ENCODE peak calls at places on chromosomes 5 and 9, in six cellular contexts. Z, E, B, D, A and G are unnamed samples.

GRCh38 chr9:108787664-108788048 is 68.1 kb downstream of the ACTL7B start:
- DNase-seq in D (no peak), B (no peak), A (no peak), E (no peak), Z (no peak), G (no peak)

GRCh38 chr5:81842795-81843377 is 92.0 kb upstream of the SSBP2 start:
- DNase-seq in Z (no peak), E (no peak), D (no peak), A (no peak), B (no peak), G (no peak)

GRCh38 chr5:9775339-9775738 is 145.2 kb upstream of the TAS2R1 start:
- DNase-seq in B (no peak), Z (no peak), D (no peak), A (no peak), E (no peak), G (no peak)

GRCh38 chr5:2519153-2519552 is 232.3 kb downstream of the IRX2 start:
- DNase-seq in B (no peak), E (no peak), D (no peak), Z (no peak), A (no peak), G (no peak)

GRCh38 chr9:96031366-96031824 is 155.9 kb downstream of the ERCC6L2 start:
- DNase-seq in D (no peak), A (peak), E (peak), B (no peak), Z (peak), G (no peak)

GRCh38 chr5:123066016-123066415 is 23.0 kb upstream of the PRDM6 start:
- DNase-seq in A (no peak), Z (no peak), D (no peak), E (no peak), B (no peak), G (no peak)

GRCh38 chr5:52623291-52623690 is 164.4 kb upstream of the ITGA1 start:
- DNase-seq in Z (no peak), E (no peak), A (no peak), D (no peak), B (no peak), G (no peak)

GRCh38 chr9:89770779-89771178 is 166.0 kb downstream of the GADD45G start:
- DNase-seq in B (no peak), A (no peak), E (no peak), D (no peak), Z (no peak), G (no peak)

GRCh38 chr5:54894957-54895815 is 90.2 kb downstream of the ESM1 start:
- DNase-seq in D (no peak), E (no peak), B (no peak), A (no peak), Z (no peak), G (no peak)

GRCh38 chr5:67163863-67164595 is 32.6 kb downstream of the CD180 start:
- DNase-seq in E (no peak), Z (no peak), D (no peak), A (no peak), B (no peak), G (no peak)

GRCh38 chr5:15757103-15757502 is 257.1 kb downstream of the FBXL7 start:
- DNase-seq in D (no peak), E (no peak), Z (no peak), A (no peak), B (no peak), G (no peak)

GRCh38 chr5:145699846-145700245 is 135.3 kb downstream of the PRELID2 start:
- DNase-seq in Z (no peak), D (no peak), A (no peak), B (no peak), E (no peak), G (no peak)

GRCh38 chr5:30042677-30043076 is 1150.8 kb upstream of the CDH6 start:
- DNase-seq in E (no peak), Z (no peak), D (no peak), B (no peak), A (no peak), G (no peak)

GRCh38 chr5:140827704-140828401 is at the start of gene PCDHA6:
- DNase-seq in A (no peak), E (no peak), Z (no peak), D (no peak), B (no peak), G (no peak)

GRCh38 chr9:79660615-79661014 is 88.8 kb downstream of the TLE4 start:
- DNase-seq in Z (no peak), B (no peak), A (no peak), D (no peak), E (no peak), G (no peak)

GRCh38 chr9:128899566-128900322 is 17.8 kb downstream of the LRRC8A start:
- DNase-seq in A (no peak), Z (no peak), D (no peak), E (no peak), B (no peak), G (no peak)

GRCh38 chr9:35689601-35690446 is at the start of gene TPM2:
- DNase-seq in A (peak), E (peak), B (peak), D (peak), Z (peak), G (no peak)

GRCh38 chr5:126450388-126450787 is 27.2 kb downstream of the GRAMD2B start:
- DNase-seq in D (no peak), Z (no peak), A (no peak), B (no peak), E (no peak), G (no peak)

GRCh38 chr9:27538668-27539067 is 9.1 kb upstream of the MOB3B start:
- DNase-seq in A (no peak), D (no peak), E (no peak), Z (no peak), B (no peak), G (no peak)

GRCh38 chr9:134410078-134410834 is 84.0 kb downstream of the RXRA start:
- DNase-seq in Z (no peak), D (no peak), E (peak), B (no peak), A (no peak), G (no peak)

GRCh38 chr5:137566118-137566541 is 67.0 kb upstream of the SPOCK1 start:
- DNase-seq in A (no peak), E (no peak), B (no peak), Z (no peak), D (no peak), G (no peak)

GRCh38 chr9:2574215-2574614 is 47.4 kb upstream of the VLDLR start:
- DNase-seq in A (no peak), E (no peak), B (no peak), Z (no peak), D (no peak), G (no peak)

GRCh38 chr5:179802950-179803562 is 3.6 kb downstream of the MGAT4B start:
- DNase-seq in Z (no peak), B (no peak), A (no peak), E (no peak), D (no peak), G (no peak)

GRCh38 chr5:149641000-149641576 is 59.8 kb downstream of the ARHGEF37 start:
- DNase-seq in B (peak), Z (peak), E (peak), A (peak), D (no peak), G (peak)

GRCh38 chr5:61933787-61934626 is 372.0 kb upstream of the KIF2A start:
- DNase-seq in Z (peak), A (peak), D (no peak), E (peak), B (no peak), G (no peak)

GRCh38 chr5:13866792-13867191 is 77.7 kb downstream of the DNAH5 start:
- DNase-seq in A (no peak), D (no peak), E (no peak), Z (no peak), B (no peak), G (no peak)

GRCh38 chr5:126066795-126067321 is 356.4 kb upstream of the GRAMD2B start:
- DNase-seq in B (no peak), E (no peak), Z (no peak), A (no peak), D (no peak), G (no peak)

GRCh38 chr5:54570923-54571322 is 53.4 kb downstream of the SNX18 start:
- DNase-seq in Z (peak), E (no peak), D (no peak), B (peak), A (peak), G (no peak)

GRCh38 chr5:87127426-87127825 is 140.3 kb upstream of the RASA1 start:
- DNase-seq in Z (no peak), D (no peak), A (no peak), B (no peak), E (no peak), G (no peak)

GRCh38 chr5:93585753-93586385 is 2.8 kb downstream of the NR2F1 start:
- DNase-seq in E (no peak), B (no peak), D (no peak), A (no peak), Z (no peak), G (no peak)

GRCh38 chr5:134603059-134603458 is 29.6 kb downstream of the SAR1B start:
- DNase-seq in A (no peak), E (no peak), B (no peak), Z (no peak), D (no peak), G (no peak)

GRCh38 chr5:126801992-126802294 is 25.0 kb downstream of the LMNB1 start:
- DNase-seq in B (no peak), A (no peak), D (no peak), Z (no peak), E (no peak), G (no peak)

GRCh38 chr5:104643320-104643719 is 1080.7 kb upstream of the NUDT12 start:
- DNase-seq in A (no peak), B (no peak), E (no peak), D (no peak), Z (no peak), G (no peak)

GRCh38 chr9:89328064-89328463 is 9.8 kb downstream of the SECISBP2 start:
- DNase-seq in D (no peak), E (no peak), Z (no peak), B (no peak), A (no peak), G (no peak)

GRCh38 chr5:61286446-61287132 is 45.5 kb upstream of the ZSWIM6 start:
- DNase-seq in D (no peak), E (no peak), B (no peak), A (no peak), Z (no peak), G (no peak)

GRCh38 chr9:109409998-109410397 is 88.1 kb downstream of the PTPN3 start:
- DNase-seq in A (no peak), B (no peak), Z (no peak), E (no peak), D (no peak), G (no peak)

GRCh38 chr5:16152601-16153568 is 26.7 kb downstream of the MARCHF11 start:
- DNase-seq in Z (no peak), D (no peak), B (no peak), E (no peak), A (no peak), G (no peak)

DNA sequence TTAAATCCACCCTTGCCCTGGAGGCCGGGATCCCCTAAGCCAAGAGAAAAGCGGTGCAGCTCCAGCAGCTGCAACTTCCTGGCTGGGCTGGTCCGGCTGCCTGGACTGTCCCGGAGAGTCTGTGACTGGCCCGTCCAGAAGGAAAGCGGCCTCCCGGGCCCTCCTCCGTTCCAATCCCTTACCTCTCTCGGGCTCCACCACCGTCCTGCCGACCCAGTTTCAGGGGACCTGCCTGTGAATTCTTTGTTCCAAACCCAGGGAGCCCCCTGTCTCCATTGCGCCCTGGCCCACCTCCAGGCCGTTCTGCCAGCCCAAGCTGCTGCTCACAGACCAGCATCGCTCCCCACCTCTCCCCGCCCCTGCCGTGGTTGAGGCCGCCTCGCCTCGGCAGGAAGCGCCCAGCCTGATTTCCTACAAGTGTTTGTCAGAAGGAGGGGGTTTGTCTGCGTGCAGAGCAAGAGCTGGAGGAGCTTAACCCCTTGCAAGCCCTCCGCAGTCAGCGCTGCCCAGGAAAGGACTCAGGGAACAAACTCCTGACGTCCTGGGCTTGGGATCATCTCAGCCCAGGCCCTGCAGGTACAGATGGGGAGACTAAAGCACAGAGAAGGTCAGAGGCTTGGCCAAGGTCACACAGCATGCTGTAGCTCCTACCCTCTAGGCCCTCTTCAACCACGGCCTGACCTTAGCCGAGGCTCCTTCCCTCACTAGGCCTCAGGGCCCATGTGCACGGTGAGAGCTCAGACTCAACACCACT is at the start of gene AKNA:
- DNase-seq in B (peak), A (peak), Z (peak), E (peak), D (no peak), G (peak)
- TF ChIP-seq POLR2A in B (peak), A (peak), Z (peak), E (peak), D (peak), G (peak)

DNA sequence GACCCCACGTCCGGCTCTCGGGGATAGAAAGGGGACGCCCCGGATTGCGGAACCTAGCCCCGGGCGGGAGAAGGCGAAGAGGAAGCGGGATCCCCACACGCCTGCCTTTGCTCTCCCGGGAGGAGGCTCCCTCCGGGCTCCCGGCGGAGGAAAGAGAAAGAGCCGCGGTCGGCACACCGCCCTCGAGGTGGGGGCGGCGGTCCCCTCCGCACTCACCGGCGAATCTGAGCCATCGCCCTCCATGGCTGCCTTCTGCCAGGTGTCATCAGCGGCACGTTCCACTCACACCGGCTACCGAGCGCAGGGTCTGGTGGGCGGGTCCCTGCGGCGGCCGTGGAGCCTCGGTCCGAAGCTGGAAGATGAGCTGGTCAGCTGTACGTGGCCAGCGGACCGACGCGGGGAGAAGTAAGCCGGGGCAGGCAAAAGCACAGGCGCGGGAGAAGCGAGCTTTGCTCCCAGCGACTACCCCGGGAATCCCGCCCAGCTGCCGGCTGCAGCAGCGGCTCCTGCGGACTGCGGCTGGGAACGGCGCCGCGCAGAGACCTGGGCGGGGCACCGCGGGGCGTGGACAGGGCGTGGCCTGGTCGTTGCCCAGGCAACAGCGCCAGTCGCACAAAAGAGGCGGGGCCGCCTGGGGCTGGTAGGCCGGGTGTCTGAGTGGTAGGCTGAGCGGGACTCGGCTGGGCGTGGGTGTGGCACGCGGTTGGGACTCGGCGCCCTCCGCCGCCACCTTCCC is at the start of gene TRIM36:
- DNase-seq in A (peak), Z (peak), B (peak), D (peak), E (peak), G (peak)
- TF ChIP-seq POLR2A in A (peak), Z (peak), B (peak), D (no peak), E (peak), G (peak)

DNA sequence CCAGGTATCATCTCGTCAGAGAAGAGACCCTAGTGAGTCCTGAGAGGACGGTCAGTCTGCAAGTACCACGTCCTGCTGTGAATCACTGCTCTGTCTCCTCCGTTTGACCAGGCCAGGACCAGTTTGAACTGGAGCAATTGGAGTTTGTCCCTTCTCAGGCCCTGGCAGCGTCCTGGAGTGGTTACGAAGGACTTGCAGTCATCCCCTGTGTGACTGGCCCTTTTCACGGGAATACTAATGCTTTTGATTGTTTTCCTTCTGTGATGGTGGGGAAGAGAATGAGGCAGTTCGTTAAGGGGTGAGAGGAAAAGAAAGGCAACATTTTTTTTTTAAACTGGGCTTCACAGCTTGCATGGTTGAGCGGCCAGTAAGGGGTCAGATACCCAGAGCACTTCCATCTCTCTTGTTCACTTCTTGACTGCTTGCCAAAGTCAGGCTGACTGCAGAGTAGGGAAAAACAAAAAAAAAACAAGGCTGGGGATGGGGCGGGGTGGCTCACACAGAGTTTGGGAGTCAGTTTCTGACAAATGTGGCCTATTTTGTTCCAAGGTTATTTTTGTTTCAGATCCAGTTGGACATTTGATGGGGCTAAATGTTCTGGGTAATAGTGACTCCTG is 153.5 kb upstream of the STK32A start:
- DNase-seq in E (no peak), Z (no peak), D (no peak), A (no peak), B (no peak), G (no peak)
- TF ChIP-seq POLR2A in E (no peak), Z (no peak), D (no peak), A (no peak), B (no peak), G (no peak)

DNA sequence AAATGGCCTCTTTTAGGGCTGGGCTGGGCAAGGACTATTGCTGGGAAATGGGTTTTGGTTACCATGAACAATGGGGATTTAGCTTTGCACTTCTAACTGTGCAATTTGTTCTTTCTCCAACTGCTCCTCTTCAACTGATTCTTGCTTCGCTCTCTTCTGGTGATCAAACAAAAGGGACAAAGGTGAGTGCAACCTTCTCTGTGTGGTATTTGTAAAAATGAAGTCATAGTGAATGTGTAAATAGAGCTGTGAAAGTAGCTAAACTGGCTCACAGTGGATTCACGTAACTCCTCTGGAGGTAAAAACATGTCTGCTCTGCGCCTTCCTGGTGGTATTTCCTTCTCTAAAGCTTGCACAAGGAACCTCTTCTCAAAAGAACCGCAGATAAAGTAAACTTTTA is 20.9 kb upstream of the SPINK14 start:
- DNase-seq in A (no peak), D (no peak), B (no peak), Z (no peak), E (no peak), G (no peak)
- TF ChIP-seq POLR2A in A (no peak), D (no peak), B (no peak), Z (no peak), E (no peak), G (no peak)

GRCh38 chr9:94983552-94983951 is 257.1 kb downstream of the AOPEP start:
- DNase-seq in D (no peak), B (no peak), A (no peak), E (no peak), Z (no peak), G (no peak)
- TF ChIP-seq POLR2A in D (no peak), B (no peak), A (no peak), E (no peak), Z (no peak), G (no peak)

DNA sequence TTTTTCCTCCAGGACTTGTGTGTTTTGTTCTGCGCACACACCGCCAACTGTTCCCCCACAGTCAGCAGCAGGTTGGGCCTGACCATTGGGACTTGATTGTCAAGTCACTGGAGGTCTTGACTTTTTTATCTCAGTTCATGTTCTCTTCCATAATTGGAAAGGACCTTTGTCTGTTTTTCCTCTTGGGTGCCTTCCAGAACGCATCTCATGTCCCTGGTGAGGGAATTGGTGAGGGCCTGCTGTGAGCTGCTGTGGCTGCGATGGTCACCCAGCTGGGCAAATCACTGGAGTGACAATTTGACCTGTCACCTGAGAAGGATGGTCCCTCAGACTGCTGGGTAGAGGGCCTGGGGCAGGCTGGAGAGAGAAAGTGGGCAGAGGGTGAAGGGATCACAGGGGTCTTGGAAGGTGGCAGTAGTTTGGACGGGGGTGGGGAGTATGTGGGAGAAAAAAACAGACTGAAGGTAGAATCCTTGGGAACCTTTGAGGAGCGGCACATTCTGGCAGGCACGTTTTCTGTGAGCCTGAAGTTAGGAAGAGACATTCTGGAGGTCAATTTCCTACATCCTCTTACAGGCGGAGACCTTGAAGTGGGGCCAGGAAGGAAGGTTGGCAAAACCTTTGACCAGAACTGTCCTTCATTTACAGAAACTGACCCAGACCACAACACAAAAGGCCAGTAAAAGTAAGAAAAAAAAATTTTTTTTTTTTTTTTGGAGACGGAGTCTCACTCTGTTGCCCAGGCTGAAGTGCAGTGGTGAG is 4.4 kb downstream of the CDK9 start:
- DNase-seq in Z (no peak), E (no peak), A (no peak), B (no peak), D (no peak), G (no peak)
- TF ChIP-seq POLR2A in Z (no peak), E (no peak), A (no peak), B (no peak), D (no peak), G (no peak)